ENCODE peak calls at places on chromosome X, in five cellular contexts. One of them, this sample, is unnamed.

GRCh38 chrX:17470136-17470535 is 95.1 kb downstream of the NHS start:
- DNase-seq in astrocyte of the cerebellum: no peak
- DNase-seq in fibroblast of mammary gland: peak
- DNase-seq in H1: no peak
- DNase-seq in mucosa of descending colon: no peak
- DNase-seq in this sample: no peak

GRCh38 chrX:41734530-41734929 is 10.5 kb downstream of the GPR82 start:
- DNase-seq in mucosa of descending colon: no peak
- DNase-seq in astrocyte of the cerebellum: peak
- DNase-seq in fibroblast of mammary gland: peak
- DNase-seq in H1: no peak
- DNase-seq in this sample: no peak

GRCh38 chrX:69031971-69032391 is 133.3 kb downstream of the PJA1 start:
- DNase-seq in mucosa of descending colon: no peak
- DNase-seq in H1: no peak
- DNase-seq in fibroblast of mammary gland: no peak
- DNase-seq in astrocyte of the cerebellum: no peak
- DNase-seq in this sample: no peak

GRCh38 chrX:48919360-48919821 is 567 bp upstream of the PIM2 start:
- DNase-seq in astrocyte of the cerebellum: no peak
- DNase-seq in fibroblast of mammary gland: no peak
- DNase-seq in H1: no peak
- DNase-seq in mucosa of descending colon: no peak
- DNase-seq in this sample: no peak

GRCh38 chrX:14357314-14357713 is 172.0 kb upstream of the GLRA2 start:
- DNase-seq in fibroblast of mammary gland: peak
- DNase-seq in mucosa of descending colon: no peak
- DNase-seq in H1: no peak
- DNase-seq in astrocyte of the cerebellum: no peak
- DNase-seq in this sample: no peak

GRCh38 chrX:136268051-136269048 is 17.1 kb upstream of the MAP7D3 start:
- DNase-seq in mucosa of descending colon: no peak
- DNase-seq in astrocyte of the cerebellum: peak
- DNase-seq in H1: no peak
- DNase-seq in fibroblast of mammary gland: peak
- DNase-seq in this sample: no peak

GRCh38 chrX:55342533-55343501 is 78.1 kb upstream of the PAGE3 start:
- DNase-seq in fibroblast of mammary gland: peak
- DNase-seq in mucosa of descending colon: no peak
- DNase-seq in astrocyte of the cerebellum: no peak
- DNase-seq in H1: peak
- DNase-seq in this sample: no peak

GRCh38 chrX:154727418-154728323 is 23.2 kb downstream of the GAB3 start:
- DNase-seq in astrocyte of the cerebellum: no peak
- DNase-seq in fibroblast of mammary gland: peak
- DNase-seq in mucosa of descending colon: no peak
- DNase-seq in H1: no peak
- DNase-seq in this sample: no peak

GRCh38 chrX:10199212-10199611 is 42.4 kb downstream of the CLCN4 start:
- DNase-seq in astrocyte of the cerebellum: no peak
- DNase-seq in H1: no peak
- DNase-seq in mucosa of descending colon: peak
- DNase-seq in fibroblast of mammary gland: peak
- DNase-seq in this sample: no peak

GRCh38 chrX:154730271-154730883 is 20.5 kb downstream of the GAB3 start:
- DNase-seq in astrocyte of the cerebellum: peak
- DNase-seq in fibroblast of mammary gland: peak
- DNase-seq in H1: no peak
- DNase-seq in mucosa of descending colon: no peak
- DNase-seq in this sample: no peak

GRCh38 chrX:153802513-153803045 is 8.1 kb downstream of the SSR4 start:
- DNase-seq in mucosa of descending colon: no peak
- DNase-seq in astrocyte of the cerebellum: peak
- DNase-seq in fibroblast of mammary gland: no peak
- DNase-seq in H1: no peak
- DNase-seq in this sample: no peak

DNA sequence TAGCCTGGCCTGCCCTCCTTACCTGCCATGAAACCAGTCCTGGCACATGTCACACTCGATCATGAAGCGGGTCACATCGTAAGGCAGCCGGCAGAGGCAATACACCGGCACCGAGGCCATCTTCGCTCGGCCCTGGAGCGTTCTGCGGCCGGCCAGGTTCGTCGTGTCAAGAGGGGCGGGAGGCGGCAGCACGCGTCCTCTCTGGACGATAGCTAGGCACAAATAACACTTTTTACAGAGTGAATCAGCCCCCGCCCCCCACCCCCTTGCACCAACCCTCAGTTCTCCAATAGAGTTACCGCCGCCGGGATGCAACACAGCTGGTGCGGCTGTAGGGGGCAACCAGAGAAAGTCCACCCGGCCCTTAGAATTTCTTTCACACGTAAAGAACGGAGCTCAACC is 1.7 kb downstream of the PHF8 start:
- DNase-seq in H1: no peak
- DNase-seq in fibroblast of mammary gland: peak
- DNase-seq in astrocyte of the cerebellum: peak
- DNase-seq in mucosa of descending colon: peak
- DNase-seq in this sample: no peak
- TF ChIP-seq CTCF in H1: no peak
- TF ChIP-seq CTCF in fibroblast of mammary gland: peak
- TF ChIP-seq CTCF in astrocyte of the cerebellum: peak
- TF ChIP-seq CTCF in mucosa of descending colon: no peak
- TF ChIP-seq CTCF in this sample: peak

GRCh38 chrX:110123331-110123782 is 120.4 kb downstream of the TMEM164 start:
- DNase-seq in astrocyte of the cerebellum: no peak
- DNase-seq in H1: no peak
- DNase-seq in fibroblast of mammary gland: peak
- DNase-seq in mucosa of descending colon: no peak
- DNase-seq in this sample: no peak

GRCh38 chrX:110119480-110119879 is 116.6 kb downstream of the TMEM164 start:
- DNase-seq in H1: no peak
- DNase-seq in fibroblast of mammary gland: no peak
- DNase-seq in astrocyte of the cerebellum: no peak
- DNase-seq in mucosa of descending colon: no peak
- DNase-seq in this sample: no peak

GRCh38 chrX:110131031-110131430 is 128.1 kb downstream of the TMEM164 start:
- DNase-seq in astrocyte of the cerebellum: no peak
- DNase-seq in fibroblast of mammary gland: no peak
- DNase-seq in mucosa of descending colon: no peak
- DNase-seq in H1: no peak
- DNase-seq in this sample: no peak

GRCh38 chrX:110120025-110120424 is 117.1 kb downstream of the TMEM164 start:
- DNase-seq in H1: no peak
- DNase-seq in mucosa of descending colon: no peak
- DNase-seq in astrocyte of the cerebellum: no peak
- DNase-seq in fibroblast of mammary gland: no peak
- DNase-seq in this sample: no peak

DNA sequence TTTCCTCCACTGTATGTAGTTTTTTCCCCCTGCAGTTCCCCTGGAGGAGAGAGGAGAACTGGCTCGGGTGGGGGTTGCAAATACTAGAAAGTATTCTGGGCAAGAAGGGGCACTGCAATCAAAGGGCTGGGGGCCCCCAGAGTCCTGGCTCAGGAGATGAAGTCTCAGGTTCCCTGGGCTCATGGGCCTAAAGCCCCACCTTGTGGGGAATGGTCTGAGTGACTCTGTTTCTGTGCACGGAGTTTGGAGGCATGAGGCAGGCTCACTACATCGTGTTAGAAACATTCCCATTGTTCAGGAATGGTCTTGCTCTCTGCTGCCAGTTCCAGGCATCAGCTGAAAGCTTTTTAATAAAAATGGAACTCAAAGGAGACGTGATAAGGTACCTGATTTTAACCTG is 122.5 kb downstream of the TMEM164 start:
- DNase-seq in H1: no peak
- DNase-seq in astrocyte of the cerebellum: no peak
- DNase-seq in mucosa of descending colon: no peak
- DNase-seq in fibroblast of mammary gland: no peak
- DNase-seq in this sample: no peak
- TF ChIP-seq CTCF in H1: peak
- TF ChIP-seq CTCF in astrocyte of the cerebellum: peak
- TF ChIP-seq CTCF in mucosa of descending colon: no peak
- TF ChIP-seq CTCF in fibroblast of mammary gland: peak
- TF ChIP-seq CTCF in this sample: peak

DNA sequence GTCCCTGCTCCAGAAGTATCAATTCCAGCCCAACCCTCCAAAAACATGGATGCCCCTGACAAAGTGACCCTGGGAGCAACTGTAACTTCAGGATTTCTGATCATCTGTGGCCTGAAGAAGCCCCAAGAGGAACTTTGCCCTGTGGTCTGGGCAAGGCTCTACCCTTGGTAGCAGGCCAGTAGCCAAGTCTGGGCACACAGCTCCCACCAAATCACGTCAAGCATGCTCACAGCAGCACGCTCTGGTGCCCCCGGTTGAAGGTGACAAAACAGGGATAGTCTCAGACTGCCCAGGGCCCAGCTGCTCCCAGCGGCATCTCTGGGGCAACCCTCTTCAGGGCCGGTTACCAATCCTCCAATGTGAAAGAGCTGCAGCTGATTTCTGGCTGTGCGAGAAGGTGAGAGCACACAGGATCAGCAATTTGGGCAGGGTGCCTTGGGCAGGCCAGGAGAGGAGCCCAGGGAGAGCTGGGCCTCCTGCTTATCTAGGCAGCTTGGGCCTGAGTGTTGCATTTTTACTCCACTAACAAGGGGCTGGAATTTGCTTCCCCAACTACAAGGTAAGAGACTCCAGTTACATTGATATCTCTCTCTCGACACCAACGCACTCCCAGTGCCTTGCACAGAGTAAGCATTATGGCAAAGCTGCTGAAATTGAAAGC is 418.1 kb downstream of the BCOR start:
- DNase-seq in fibroblast of mammary gland: no peak
- DNase-seq in H1: no peak
- DNase-seq in mucosa of descending colon: no peak
- DNase-seq in astrocyte of the cerebellum: no peak
- DNase-seq in this sample: no peak
- TF ChIP-seq CTCF in fibroblast of mammary gland: no peak
- TF ChIP-seq CTCF in H1: no peak
- TF ChIP-seq CTCF in mucosa of descending colon: no peak
- TF ChIP-seq CTCF in astrocyte of the cerebellum: no peak
- TF ChIP-seq CTCF in this sample: no peak

DNA sequence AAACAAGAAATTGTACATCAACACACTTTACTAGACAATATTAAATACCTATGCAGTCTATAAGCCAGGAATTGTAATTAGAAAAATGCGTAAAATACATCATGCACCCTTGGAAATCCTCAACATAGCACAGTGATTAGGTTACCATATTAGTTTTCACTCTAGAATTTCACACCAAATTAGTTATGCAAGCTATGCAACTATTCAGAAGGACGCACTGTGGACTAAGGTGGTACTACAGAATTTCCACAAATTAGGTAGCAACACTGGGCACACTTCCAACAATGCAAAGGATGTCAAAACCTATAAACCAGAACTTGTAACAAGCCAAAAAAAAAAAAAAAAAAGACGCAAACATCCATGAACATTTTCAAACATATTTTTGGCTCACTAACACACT is 71.1 kb upstream of the ZCCHC13 start:
- DNase-seq in mucosa of descending colon: no peak
- DNase-seq in fibroblast of mammary gland: peak
- DNase-seq in H1: no peak
- DNase-seq in astrocyte of the cerebellum: peak
- DNase-seq in this sample: no peak
- TF ChIP-seq CTCF in mucosa of descending colon: no peak
- TF ChIP-seq CTCF in fibroblast of mammary gland: no peak
- TF ChIP-seq CTCF in H1: no peak
- TF ChIP-seq CTCF in astrocyte of the cerebellum: peak
- TF ChIP-seq CTCF in this sample: no peak

GRCh38 chrX:121746105-121746504 is 698.7 kb downstream of the GLUD2 start:
- DNase-seq in fibroblast of mammary gland: no peak
- DNase-seq in mucosa of descending colon: no peak
- DNase-seq in astrocyte of the cerebellum: no peak
- DNase-seq in H1: no peak
- DNase-seq in this sample: no peak
- TF ChIP-seq CTCF in fibroblast of mammary gland: no peak
- TF ChIP-seq CTCF in mucosa of descending colon: no peak
- TF ChIP-seq CTCF in astrocyte of the cerebellum: no peak
- TF ChIP-seq CTCF in H1: no peak
- TF ChIP-seq CTCF in this sample: no peak

GRCh38 chrX:150062292-150063137 is 124.2 kb upstream of the EOLA2 start:
- DNase-seq in H1: no peak
- DNase-seq in mucosa of descending colon: no peak
- DNase-seq in astrocyte of the cerebellum: no peak
- DNase-seq in fibroblast of mammary gland: peak
- DNase-seq in this sample: no peak
- TF ChIP-seq CTCF in H1: no peak
- TF ChIP-seq CTCF in mucosa of descending colon: no peak
- TF ChIP-seq CTCF in astrocyte of the cerebellum: no peak
- TF ChIP-seq CTCF in fibroblast of mammary gland: no peak
- TF ChIP-seq CTCF in this sample: no peak

This sample was measured in kidney epithelial cell.